ENCODE peak calls at places on chromosomes 4 and X, in five cellular contexts. One of them, this sample, is unnamed.
A peak's percentile ranks its signal among the peaks of the same experiment; 100 is the strongest.

GRCh38 chr4:2105559-2105958 is 46.4 kb downstream of the NAT8L start:
- DNase-seq in suprapubic skin: no peak
- DNase-seq in cardiac muscle cell: no peak
- DNase-seq in thoracic aorta: no peak
- DNase-seq in HepG2: no peak
- DNase-seq in this sample: peak; percentile 32

GRCh38 chrX:39726810-39727209 is 370.9 kb downstream of the BCOR start:
- DNase-seq in suprapubic skin: no peak
- DNase-seq in cardiac muscle cell: no peak
- DNase-seq in thoracic aorta: no peak
- DNase-seq in HepG2: no peak
- DNase-seq in this sample: no peak

GRCh38 chr4:76896731-76897521 is 1.0 kb downstream of the SOWAHB start:
- DNase-seq in suprapubic skin: no peak
- DNase-seq in cardiac muscle cell: peak; percentile 59
- DNase-seq in thoracic aorta: no peak
- DNase-seq in HepG2: no peak
- DNase-seq in this sample: peak; percentile 14

GRCh38 chr4:79141530-79141929 is 184.3 kb downstream of the NAA11 start:
- DNase-seq in suprapubic skin: no peak
- DNase-seq in cardiac muscle cell: peak; percentile 82
- DNase-seq in thoracic aorta: no peak
- DNase-seq in HepG2: peak; percentile 1
- DNase-seq in this sample: no peak

GRCh38 chr4:152843476-152844107 is 63.8 kb downstream of the ARFIP1 start:
- DNase-seq in suprapubic skin: no peak
- DNase-seq in cardiac muscle cell: no peak
- DNase-seq in thoracic aorta: no peak
- DNase-seq in HepG2: peak; percentile 10
- DNase-seq in this sample: no peak

GRCh38 chr4:158170691-158171455 is 2.0 kb downstream of the GASK1B start:
- DNase-seq in suprapubic skin: peak; percentile 81
- DNase-seq in cardiac muscle cell: no peak
- DNase-seq in thoracic aorta: peak; percentile 49
- DNase-seq in HepG2: peak; percentile 55
- DNase-seq in this sample: peak; percentile 44

GRCh38 chr4:153610623-153611376 is 73.3 kb upstream of the TLR2 start:
- DNase-seq in suprapubic skin: no peak
- DNase-seq in cardiac muscle cell: no peak
- DNase-seq in thoracic aorta: no peak
- DNase-seq in HepG2: no peak
- DNase-seq in this sample: no peak

GRCh38 chr4:38925492-38926418 is 58.1 kb downstream of the FAM114A1 start:
- DNase-seq in suprapubic skin: no peak
- DNase-seq in cardiac muscle cell: no peak
- DNase-seq in thoracic aorta: no peak
- DNase-seq in HepG2: no peak
- DNase-seq in this sample: no peak

GRCh38 chr4:76830612-76831474 is 67.1 kb downstream of the SOWAHB start:
- DNase-seq in suprapubic skin: no peak
- DNase-seq in cardiac muscle cell: peak; percentile 22
- DNase-seq in thoracic aorta: no peak
- DNase-seq in HepG2: peak; percentile 94
- DNase-seq in this sample: peak; percentile 82

GRCh38 chrX:11934089-11934488 is 176.1 kb downstream of the MSL3 start:
- DNase-seq in suprapubic skin: no peak
- DNase-seq in cardiac muscle cell: no peak
- DNase-seq in thoracic aorta: no peak
- DNase-seq in HepG2: no peak
- DNase-seq in this sample: no peak

GRCh38 chr4:65033899-65034298 is 624.6 kb upstream of the TECRL start:
- DNase-seq in suprapubic skin: no peak
- DNase-seq in cardiac muscle cell: peak; percentile 12
- DNase-seq in thoracic aorta: no peak
- DNase-seq in HepG2: no peak
- DNase-seq in this sample: no peak

GRCh38 chr4:74632634-74633033 is 161.7 kb downstream of the BTC start:
- DNase-seq in suprapubic skin: no peak
- DNase-seq in cardiac muscle cell: no peak
- DNase-seq in thoracic aorta: peak; percentile 33
- DNase-seq in HepG2: no peak
- DNase-seq in this sample: peak; percentile 97

GRCh38 chrX:155864655-155865054 is 16.5 kb upstream of the VAMP7 start:
- DNase-seq in suprapubic skin: no peak
- DNase-seq in cardiac muscle cell: no peak
- DNase-seq in thoracic aorta: no peak
- DNase-seq in HepG2: peak; percentile 6
- DNase-seq in this sample: no peak
- TF ChIP-seq CTCF in suprapubic skin: no peak
- TF ChIP-seq CTCF in cardiac muscle cell: peak; percentile 3
- TF ChIP-seq CTCF in thoracic aorta: no peak
- TF ChIP-seq CTCF in HepG2: peak; percentile 27
- TF ChIP-seq CTCF in this sample: no peak

GRCh38 chrX:124346877-124347241 is 496 bp downstream of the SH2D1A start:
- DNase-seq in suprapubic skin: no peak
- DNase-seq in cardiac muscle cell: no peak
- DNase-seq in thoracic aorta: no peak
- DNase-seq in HepG2: no peak
- DNase-seq in this sample: no peak
- H3K4me3 ChIP-seq in suprapubic skin: no peak overlapping the region
- H3K4me3 ChIP-seq in cardiac muscle cell: no peak overlapping the region
- H3K4me3 ChIP-seq in thoracic aorta: no peak overlapping the region
- H3K4me3 ChIP-seq in HepG2: no peak overlapping the region
- H3K4me3 ChIP-seq in this sample: no peak overlapping the region

DNA sequence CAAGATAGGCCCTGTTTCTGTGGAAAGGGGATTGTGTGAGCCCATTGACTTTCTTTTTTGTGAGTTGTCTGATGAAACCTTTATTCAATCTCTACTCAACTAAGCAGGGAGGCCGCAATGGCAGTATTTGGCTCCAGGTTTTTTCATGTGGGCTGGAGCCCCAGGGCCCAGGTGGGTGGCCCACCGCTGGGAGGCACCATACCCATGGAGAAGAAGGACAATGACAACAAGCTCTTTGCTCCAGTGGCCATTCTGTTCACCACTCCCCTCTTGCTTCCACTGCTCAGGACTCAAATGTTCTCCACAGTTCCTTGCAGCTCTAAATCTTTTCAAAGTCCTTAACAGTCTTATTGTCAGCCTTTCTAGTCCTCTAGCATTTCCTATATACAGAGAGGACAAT is 54.1 kb downstream of the HOPX start:
- DNase-seq in suprapubic skin: no peak
- DNase-seq in cardiac muscle cell: no peak
- DNase-seq in thoracic aorta: no peak
- DNase-seq in HepG2: peak; percentile 7
- DNase-seq in this sample: no peak
- TF ChIP-seq CTCF in suprapubic skin: no peak
- TF ChIP-seq CTCF in cardiac muscle cell: peak; percentile 10
- TF ChIP-seq CTCF in thoracic aorta: no peak
- TF ChIP-seq CTCF in HepG2: peak; percentile 34
- TF ChIP-seq CTCF in this sample: no peak

GRCh38 chr4:8591626-8592365 is 769 bp upstream of the CPZ start:
- DNase-seq in suprapubic skin: no peak
- DNase-seq in cardiac muscle cell: no peak
- DNase-seq in thoracic aorta: no peak
- DNase-seq in HepG2: no peak
- DNase-seq in this sample: no peak
- H3K4me3 ChIP-seq in suprapubic skin: no peak overlapping the region
- H3K4me3 ChIP-seq in cardiac muscle cell: no peak overlapping the region
- H3K4me3 ChIP-seq in thoracic aorta: no peak overlapping the region
- H3K4me3 ChIP-seq in HepG2: peak overlapping the region; percentile 50
- H3K4me3 ChIP-seq in this sample: peak overlapping the region; percentile 79

GRCh38 chrX:49186125-49187027 is at the start of gene PRICKLE3:
- DNase-seq in suprapubic skin: peak; percentile 89
- DNase-seq in cardiac muscle cell: peak; percentile 85
- DNase-seq in thoracic aorta: no peak
- DNase-seq in HepG2: peak; percentile 61
- DNase-seq in this sample: peak; percentile 60
- TF ChIP-seq CTCF in suprapubic skin: no peak
- TF ChIP-seq CTCF in cardiac muscle cell: peak; percentile 42
- TF ChIP-seq CTCF in thoracic aorta: no peak
- TF ChIP-seq CTCF in HepG2: peak; percentile 84
- TF ChIP-seq CTCF in this sample: peak; percentile 8

GRCh38 chr4:37243722-37244582 is 591 bp upstream of the NWD2 start:
- DNase-seq in suprapubic skin: no peak
- DNase-seq in cardiac muscle cell: peak; percentile 9
- DNase-seq in thoracic aorta: no peak
- DNase-seq in HepG2: peak; percentile 0
- DNase-seq in this sample: peak; percentile 7
- H3K4me3 ChIP-seq in suprapubic skin: peak overlapping the region; percentile 27
- H3K4me3 ChIP-seq in cardiac muscle cell: peak overlapping the region; percentile 31
- H3K4me3 ChIP-seq in thoracic aorta: no peak overlapping the region
- H3K4me3 ChIP-seq in HepG2: no peak overlapping the region
- H3K4me3 ChIP-seq in this sample: no peak overlapping the region

GRCh38 chrX:69503228-69503834 is 795 bp upstream of the NALF2 start:
- DNase-seq in suprapubic skin: no peak
- DNase-seq in cardiac muscle cell: no peak
- DNase-seq in thoracic aorta: no peak
- DNase-seq in HepG2: peak; percentile 79
- DNase-seq in this sample: no peak
- TF ChIP-seq CTCF in suprapubic skin: no peak
- TF ChIP-seq CTCF in cardiac muscle cell: peak; percentile 25
- TF ChIP-seq CTCF in thoracic aorta: no peak
- TF ChIP-seq CTCF in HepG2: peak; percentile 53
- TF ChIP-seq CTCF in this sample: no peak

GRCh38 chrX:51334276-51334675 is 1.7 kb downstream of the NUDT10 start:
- DNase-seq in suprapubic skin: no peak
- DNase-seq in cardiac muscle cell: no peak
- DNase-seq in thoracic aorta: no peak
- DNase-seq in HepG2: no peak
- DNase-seq in this sample: no peak
- H3K4me3 ChIP-seq in suprapubic skin: no peak overlapping the region
- H3K4me3 ChIP-seq in cardiac muscle cell: no peak overlapping the region
- H3K4me3 ChIP-seq in thoracic aorta: no peak overlapping the region
- H3K4me3 ChIP-seq in HepG2: no peak overlapping the region
- H3K4me3 ChIP-seq in this sample: no peak overlapping the region

GRCh38 chrX:125439194-125439849 is 119.7 kb downstream of the TEX13C start:
- DNase-seq in suprapubic skin: no peak
- DNase-seq in cardiac muscle cell: no peak
- DNase-seq in thoracic aorta: no peak
- DNase-seq in HepG2: no peak
- DNase-seq in this sample: no peak

DNA sequence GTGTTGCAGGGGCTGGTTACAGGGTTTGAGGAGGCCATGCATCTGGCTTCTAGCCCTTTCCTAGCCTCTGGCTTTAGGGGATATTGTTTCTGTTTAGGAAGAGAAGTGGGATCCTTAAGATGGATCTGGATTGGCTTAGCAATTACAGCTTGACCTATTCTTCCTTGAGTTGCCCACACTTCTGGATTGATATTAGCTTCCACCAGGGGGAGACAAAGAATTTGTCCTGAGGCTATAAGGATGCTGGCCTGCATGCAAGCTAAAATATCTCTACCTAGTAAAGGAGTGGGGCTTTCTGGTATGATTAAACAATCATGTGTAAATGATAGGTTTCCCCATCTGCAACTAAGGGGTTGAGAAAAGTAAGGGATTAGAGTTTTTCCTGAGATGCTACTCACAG is 117.2 kb downstream of the TEX13C start:
- DNase-seq in suprapubic skin: no peak
- DNase-seq in cardiac muscle cell: peak; percentile 47
- DNase-seq in thoracic aorta: no peak
- DNase-seq in HepG2: no peak
- DNase-seq in this sample: no peak
- TF ChIP-seq CTCF in suprapubic skin: no peak
- TF ChIP-seq CTCF in cardiac muscle cell: no peak
- TF ChIP-seq CTCF in thoracic aorta: no peak
- TF ChIP-seq CTCF in HepG2: no peak
- TF ChIP-seq CTCF in this sample: no peak